ENCODE peak calls at places on chromosomes 16 and 17, in seven cellular contexts. One of them, this sample, is unnamed.

GRCh38 chr16:53445534-53445933 is 11.3 kb downstream of the RBL2 start:
- DNase-seq in aorta: no peak
- DNase-seq in GM23248: no peak
- DNase-seq in RWPE2: no peak
- DNase-seq in heart right ventricle: no peak
- DNase-seq in thoracic aorta: no peak
- DNase-seq in transverse colon: no peak
- DNase-seq in this sample: no peak

GRCh38 chr16:57527610-57528360 is 8.6 kb downstream of the CCDC102A start:
- DNase-seq in RWPE2: no peak
- DNase-seq in heart right ventricle: no peak
- DNase-seq in GM23248: no peak
- DNase-seq in thoracic aorta: no peak
- DNase-seq in transverse colon: no peak
- DNase-seq in aorta: no peak
- DNase-seq in this sample: no peak

GRCh38 chr17:19380551-19381284 is 2.4 kb downstream of the MAPK7 start:
- DNase-seq in thoracic aorta: no peak
- DNase-seq in GM23248: no peak
- DNase-seq in heart right ventricle: no peak
- DNase-seq in RWPE2: no peak
- DNase-seq in transverse colon: no peak
- DNase-seq in aorta: no peak
- DNase-seq in this sample: no peak

GRCh38 chr17:40921026-40921425 is 16.4 kb downstream of the KRT23 start:
- DNase-seq in transverse colon: no peak
- DNase-seq in aorta: no peak
- DNase-seq in heart right ventricle: no peak
- DNase-seq in thoracic aorta: no peak
- DNase-seq in RWPE2: no peak
- DNase-seq in GM23248: peak; percentile 29
- DNase-seq in this sample: no peak

GRCh38 chr16:53029971-53030370 is 22.7 kb downstream of the CHD9NB start:
- DNase-seq in transverse colon: no peak
- DNase-seq in aorta: no peak
- DNase-seq in RWPE2: no peak
- DNase-seq in heart right ventricle: no peak
- DNase-seq in thoracic aorta: no peak
- DNase-seq in GM23248: no peak
- DNase-seq in this sample: no peak

GRCh38 chr17:32259596-32259995 is 6.0 kb upstream of the RHBDL3 start:
- DNase-seq in thoracic aorta: no peak
- DNase-seq in GM23248: peak; percentile 64
- DNase-seq in aorta: no peak
- DNase-seq in heart right ventricle: no peak
- DNase-seq in RWPE2: no peak
- DNase-seq in transverse colon: no peak
- DNase-seq in this sample: no peak

GRCh38 chr16:88685156-88686061 is 898 bp downstream of the SNAI3 start:
- DNase-seq in thoracic aorta: no peak
- DNase-seq in transverse colon: peak; percentile 50
- DNase-seq in heart right ventricle: no peak
- DNase-seq in RWPE2: no peak
- DNase-seq in aorta: no peak
- DNase-seq in GM23248: peak; percentile 86
- DNase-seq in this sample: no peak

GRCh38 chr17:48734328-48735056 is 5.9 kb upstream of the HOXB13 start:
- DNase-seq in aorta: no peak
- DNase-seq in GM23248: no peak
- DNase-seq in transverse colon: no peak
- DNase-seq in heart right ventricle: no peak
- DNase-seq in thoracic aorta: no peak
- DNase-seq in RWPE2: peak; percentile 24
- DNase-seq in this sample: no peak

GRCh38 chr17:46140645-46141197 is 52.5 kb downstream of the KANSL1 start:
- DNase-seq in transverse colon: no peak
- DNase-seq in RWPE2: no peak
- DNase-seq in aorta: no peak
- DNase-seq in GM23248: no peak
- DNase-seq in heart right ventricle: no peak
- DNase-seq in thoracic aorta: no peak
- DNase-seq in this sample: no peak

GRCh38 chr17:59266748-59267147 is 46.4 kb downstream of the GDPD1 start:
- DNase-seq in transverse colon: no peak
- DNase-seq in thoracic aorta: no peak
- DNase-seq in heart right ventricle: no peak
- DNase-seq in RWPE2: no peak
- DNase-seq in GM23248: peak; percentile 13
- DNase-seq in aorta: no peak
- DNase-seq in this sample: no peak

GRCh38 chr16:74480150-74481029 is 59.1 kb upstream of the CLEC18B start:
- DNase-seq in aorta: no peak
- DNase-seq in GM23248: peak; percentile 86
- DNase-seq in heart right ventricle: peak; percentile 35
- DNase-seq in transverse colon: peak; percentile 86
- DNase-seq in thoracic aorta: no peak
- DNase-seq in RWPE2: peak; percentile 74
- DNase-seq in this sample: no peak

GRCh38 chr16:86462334-86463084 is 47.8 kb upstream of the FOXF1 start:
- DNase-seq in GM23248: no peak
- DNase-seq in RWPE2: no peak
- DNase-seq in thoracic aorta: no peak
- DNase-seq in heart right ventricle: no peak
- DNase-seq in transverse colon: peak; percentile 56
- DNase-seq in aorta: no peak
- DNase-seq in this sample: no peak

GRCh38 chr16:51562896-51563295 is 411.8 kb upstream of the SALL1 start:
- DNase-seq in thoracic aorta: no peak
- DNase-seq in heart right ventricle: no peak
- DNase-seq in aorta: no peak
- DNase-seq in transverse colon: no peak
- DNase-seq in GM23248: no peak
- DNase-seq in RWPE2: no peak
- DNase-seq in this sample: no peak

GRCh38 chr17:76897023-76897422 is 28.8 kb downstream of the MGAT5B start:
- DNase-seq in heart right ventricle: no peak
- DNase-seq in RWPE2: no peak
- DNase-seq in thoracic aorta: no peak
- DNase-seq in aorta: no peak
- DNase-seq in transverse colon: no peak
- DNase-seq in GM23248: no peak
- DNase-seq in this sample: no peak

GRCh38 chr16:83058376-83058775 is 431.6 kb downstream of the CDH13 start:
- DNase-seq in thoracic aorta: no peak
- DNase-seq in aorta: no peak
- DNase-seq in heart right ventricle: no peak
- DNase-seq in transverse colon: no peak
- DNase-seq in GM23248: no peak
- DNase-seq in RWPE2: no peak
- DNase-seq in this sample: no peak

GRCh38 chr17:80096531-80097306 is 4.7 kb upstream of the GAA start:
- DNase-seq in RWPE2: no peak
- DNase-seq in aorta: no peak
- DNase-seq in thoracic aorta: no peak
- DNase-seq in transverse colon: no peak
- DNase-seq in heart right ventricle: no peak
- DNase-seq in GM23248: no peak
- DNase-seq in this sample: no peak

GRCh38 chr16:46808997-46809396 is 22.0 kb downstream of the C16orf87 start:
- DNase-seq in RWPE2: no peak
- DNase-seq in transverse colon: no peak
- DNase-seq in GM23248: no peak
- DNase-seq in heart right ventricle: no peak
- DNase-seq in aorta: no peak
- DNase-seq in thoracic aorta: no peak
- DNase-seq in this sample: no peak

GRCh38 chr16:23914935-23915549 is 79.3 kb downstream of the PRKCB start:
- DNase-seq in heart right ventricle: no peak
- DNase-seq in transverse colon: no peak
- DNase-seq in RWPE2: no peak
- DNase-seq in GM23248: no peak
- DNase-seq in aorta: no peak
- DNase-seq in thoracic aorta: no peak
- DNase-seq in this sample: no peak

GRCh38 chr17:4020096-4020495 is 55.9 kb upstream of the ATP2A3 start:
- DNase-seq in transverse colon: no peak
- DNase-seq in heart right ventricle: no peak
- DNase-seq in aorta: no peak
- DNase-seq in thoracic aorta: no peak
- DNase-seq in RWPE2: no peak
- DNase-seq in GM23248: no peak
- DNase-seq in this sample: no peak

GRCh38 chr17:8951210-8951609 is 14.3 kb downstream of the PIK3R5 start:
- DNase-seq in RWPE2: no peak
- DNase-seq in aorta: no peak
- DNase-seq in heart right ventricle: no peak
- DNase-seq in GM23248: no peak
- DNase-seq in transverse colon: no peak
- DNase-seq in thoracic aorta: no peak
- DNase-seq in this sample: no peak

GRCh38 chr16:2328428-2328827 is 12.1 kb downstream of the ABCA3 start:
- DNase-seq in transverse colon: no peak
- DNase-seq in heart right ventricle: no peak
- DNase-seq in GM23248: no peak
- DNase-seq in thoracic aorta: no peak
- DNase-seq in RWPE2: peak; percentile 23
- DNase-seq in aorta: no peak
- DNase-seq in this sample: no peak

GRCh38 chr17:57783338-57783742 is 38.2 kb upstream of the CCDC182 start:
- DNase-seq in heart right ventricle: peak; percentile 61
- DNase-seq in thoracic aorta: no peak
- DNase-seq in RWPE2: no peak
- DNase-seq in aorta: peak; percentile 75
- DNase-seq in transverse colon: peak; percentile 62
- DNase-seq in GM23248: peak; percentile 52
- DNase-seq in this sample: peak; percentile 42

GRCh38 chr17:52841971-52842370 is 683.5 kb upstream of the CA10 start:
- DNase-seq in transverse colon: no peak
- DNase-seq in heart right ventricle: no peak
- DNase-seq in aorta: no peak
- DNase-seq in RWPE2: no peak
- DNase-seq in thoracic aorta: no peak
- DNase-seq in GM23248: no peak
- DNase-seq in this sample: no peak
- H3K9me3 ChIP-seq in transverse colon: no peaks in the 10 kb centered on the region
- H3K9me3 ChIP-seq in heart right ventricle: no peaks in the 10 kb centered on the region
- H3K9me3 ChIP-seq in aorta: peaks cover 2% of the 10 kb centered on the region
- H3K9me3 ChIP-seq in RWPE2: peaks cover 4% of the 10 kb centered on the region
- H3K9me3 ChIP-seq in thoracic aorta: no peaks in the 10 kb centered on the region
- H3K9me3 ChIP-seq in GM23248: no peaks in the 10 kb centered on the region
- H3K9me3 ChIP-seq in this sample: no peaks in the 10 kb centered on the region

GRCh38 chr16:61181982-61182381 is 854.3 kb downstream of the CDH8 start:
- DNase-seq in transverse colon: no peak
- DNase-seq in thoracic aorta: no peak
- DNase-seq in RWPE2: no peak
- DNase-seq in GM23248: no peak
- DNase-seq in aorta: no peak
- DNase-seq in heart right ventricle: no peak
- DNase-seq in this sample: no peak

GRCh38 chr16:61179571-61179970 is 856.7 kb downstream of the CDH8 start:
- DNase-seq in aorta: no peak
- DNase-seq in GM23248: no peak
- DNase-seq in transverse colon: no peak
- DNase-seq in thoracic aorta: no peak
- DNase-seq in heart right ventricle: no peak
- DNase-seq in RWPE2: no peak
- DNase-seq in this sample: no peak

GRCh38 chr16:61182416-61182815 is 853.8 kb downstream of the CDH8 start:
- DNase-seq in thoracic aorta: no peak
- DNase-seq in GM23248: no peak
- DNase-seq in transverse colon: no peak
- DNase-seq in aorta: no peak
- DNase-seq in heart right ventricle: no peak
- DNase-seq in RWPE2: no peak
- DNase-seq in this sample: no peak
- H3K9me3 ChIP-seq in thoracic aorta: no peaks in the 10 kb centered on the region
- H3K9me3 ChIP-seq in GM23248: no peaks in the 10 kb centered on the region
- H3K9me3 ChIP-seq in transverse colon: no peaks in the 10 kb centered on the region
- H3K9me3 ChIP-seq in aorta: no peaks in the 10 kb centered on the region
- H3K9me3 ChIP-seq in heart right ventricle: no peaks in the 10 kb centered on the region
- H3K9me3 ChIP-seq in RWPE2: no peaks in the 10 kb centered on the region
- H3K9me3 ChIP-seq in this sample: peaks cover 3% of the 10 kb centered on the region

GRCh38 chr17:65819810-65820209 is 258.4 kb upstream of the AXIN2 start:
- DNase-seq in heart right ventricle: no peak
- DNase-seq in transverse colon: no peak
- DNase-seq in GM23248: no peak
- DNase-seq in thoracic aorta: no peak
- DNase-seq in aorta: no peak
- DNase-seq in RWPE2: no peak
- DNase-seq in this sample: no peak

GRCh38 chr17:65823713-65824112 is 262.3 kb upstream of the AXIN2 start:
- DNase-seq in thoracic aorta: no peak
- DNase-seq in RWPE2: no peak
- DNase-seq in heart right ventricle: no peak
- DNase-seq in transverse colon: no peak
- DNase-seq in GM23248: no peak
- DNase-seq in aorta: no peak
- DNase-seq in this sample: no peak

GRCh38 chr17:65817951-65818350 is 256.5 kb upstream of the AXIN2 start:
- DNase-seq in RWPE2: no peak
- DNase-seq in thoracic aorta: no peak
- DNase-seq in GM23248: no peak
- DNase-seq in heart right ventricle: no peak
- DNase-seq in transverse colon: no peak
- DNase-seq in aorta: no peak
- DNase-seq in this sample: no peak

GRCh38 chr17:65824901-65825300 is 263.5 kb upstream of the AXIN2 start:
- DNase-seq in aorta: no peak
- DNase-seq in RWPE2: no peak
- DNase-seq in heart right ventricle: no peak
- DNase-seq in thoracic aorta: no peak
- DNase-seq in transverse colon: no peak
- DNase-seq in GM23248: no peak
- DNase-seq in this sample: no peak

GRCh38 chr17:65820306-65820705 is 258.9 kb upstream of the AXIN2 start:
- DNase-seq in heart right ventricle: no peak
- DNase-seq in RWPE2: no peak
- DNase-seq in GM23248: no peak
- DNase-seq in thoracic aorta: no peak
- DNase-seq in aorta: no peak
- DNase-seq in transverse colon: no peak
- DNase-seq in this sample: no peak
- H3K9me3 ChIP-seq in heart right ventricle: no peaks in the 10 kb centered on the region
- H3K9me3 ChIP-seq in RWPE2: no peaks in the 10 kb centered on the region
- H3K9me3 ChIP-seq in GM23248: no peaks in the 10 kb centered on the region
- H3K9me3 ChIP-seq in thoracic aorta: no peaks in the 10 kb centered on the region
- H3K9me3 ChIP-seq in aorta: no peaks in the 10 kb centered on the region
- H3K9me3 ChIP-seq in transverse colon: no peaks in the 10 kb centered on the region
- H3K9me3 ChIP-seq in this sample: no peaks in the 10 kb centered on the region

DNA sequence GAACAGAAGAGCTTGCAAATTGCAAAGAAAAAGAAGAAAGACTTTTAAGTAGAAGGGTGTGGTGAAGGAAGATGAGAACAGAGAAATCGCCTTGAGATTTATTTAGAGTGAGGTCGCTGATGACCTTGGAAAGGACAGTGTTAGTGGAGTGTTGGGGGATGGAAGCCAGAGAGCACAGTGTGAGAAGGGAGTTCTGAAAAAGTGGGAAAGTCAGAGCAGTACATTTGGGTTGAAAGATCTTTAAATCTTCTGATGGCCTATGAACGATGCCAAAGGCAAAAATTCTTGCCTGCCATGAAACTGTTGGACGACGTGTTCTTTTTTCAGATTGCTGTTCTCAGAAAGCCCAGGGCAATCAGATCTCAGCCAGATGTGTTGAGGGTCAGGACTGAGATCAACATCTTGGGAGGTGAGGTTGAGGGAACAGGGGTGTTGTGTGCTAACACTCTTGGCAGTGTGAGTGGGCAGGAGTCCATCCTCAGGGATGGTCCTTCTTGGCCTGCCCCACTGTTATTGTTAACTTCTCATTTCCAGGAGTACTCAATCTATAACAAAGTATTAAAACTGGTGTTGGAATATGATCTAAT is 330.1 kb downstream of the MAP2K6 start:
- DNase-seq in aorta: no peak
- DNase-seq in thoracic aorta: no peak
- DNase-seq in RWPE2: no peak
- DNase-seq in transverse colon: no peak
- DNase-seq in heart right ventricle: no peak
- DNase-seq in GM23248: no peak
- DNase-seq in this sample: no peak
- H3K9me3 ChIP-seq in aorta: no peaks in the 10 kb centered on the region
- H3K9me3 ChIP-seq in thoracic aorta: no peaks in the 10 kb centered on the region
- H3K9me3 ChIP-seq in RWPE2: no peaks in the 10 kb centered on the region
- H3K9me3 ChIP-seq in transverse colon: no peaks in the 10 kb centered on the region
- H3K9me3 ChIP-seq in heart right ventricle: no peaks in the 10 kb centered on the region
- H3K9me3 ChIP-seq in GM23248: no peaks in the 10 kb centered on the region
- H3K9me3 ChIP-seq in this sample: no peaks in the 10 kb centered on the region

This sample was measured in T-helper 17 cell.